ENCODE peak calls at places on chromosomes 11 and 22, in eight cellular contexts. V is right lobe of liver; O is lower lobe of right lung; Z is ovary; U is esophagus squamous epithelium; N is prostate gland; S is upper lobe of right lung; L is CD8-positive, alpha-beta memory T cell. A is an unnamed sample.
A peak's percentile ranks its signal among the peaks of the same experiment; 100 is the strongest.

GRCh38 chr11:12693485-12694181 is 19.4 kb downstream of the TEAD1 start:
- DNase-seq in O (peak; percentile 50), Z (no peak), S (peak; percentile 71), N (peak; percentile 62), L (no peak), U (no peak), V (no peak), A (peak; percentile 65)

GRCh38 chr22:45577746-45578523 is 75.3 kb downstream of the FBLN1 start:
- DNase-seq in S (peak; percentile 92), Z (peak; percentile 89), L (peak; percentile 47), U (no peak), O (peak; percentile 89), N (peak; percentile 86), V (peak; percentile 84), A (peak; percentile 80)

GRCh38 chr11:107496011-107496410 is 38.4 kb upstream of the CWF19L2 start:
- DNase-seq in Z (no peak), V (no peak), U (no peak), L (no peak), N (no peak), O (no peak), S (no peak), A (no peak)

GRCh38 chr11:113645593-113646349 is 60.3 kb downstream of the TMPRSS5 start:
- DNase-seq in V (no peak), Z (no peak), L (no peak), N (no peak), O (no peak), U (no peak), S (no peak), A (no peak)

GRCh38 chr22:40044870-40045834 is 50.4 kb downstream of the FAM83F start:
- DNase-seq in V (peak; percentile 80), S (peak; percentile 83), N (no peak), U (no peak), L (peak; percentile 82), Z (peak; percentile 75), O (peak; percentile 73), A (peak; percentile 82)

GRCh38 chr22:30275625-30276024 is 9.0 kb upstream of the OSM start:
- DNase-seq in S (no peak), U (no peak), O (no peak), N (no peak), V (no peak), Z (no peak), L (no peak), A (no peak)

GRCh38 chr11:86138958-86139357 is 70.1 kb upstream of the PICALM start:
- DNase-seq in U (no peak), Z (no peak), L (no peak), S (no peak), O (no peak), V (no peak), N (no peak), A (no peak)

GRCh38 chr22:25148149-25148691 is 51.4 kb upstream of the CRYBB3 start:
- DNase-seq in L (no peak), S (no peak), N (peak; percentile 86), V (peak; percentile 84), Z (peak; percentile 46), U (no peak), O (no peak), A (peak; percentile 34)

GRCh38 chr11:108733479-108734116 is 68.7 kb downstream of the DDX10 start:
- DNase-seq in U (no peak), S (no peak), V (no peak), L (no peak), O (no peak), Z (no peak), N (no peak), A (no peak)

GRCh38 chr22:49487950-49488349 is 339.7 kb downstream of the BRD1 start:
- DNase-seq in S (no peak), Z (no peak), L (no peak), V (no peak), U (no peak), O (no peak), N (no peak), A (no peak)
- H3K9me3 ChIP-seq in S (no peaks in the 10 kb centered on the region), Z (no peaks in the 10 kb centered on the region), L (no peaks in the 10 kb centered on the region), V (no peaks in the 10 kb centered on the region), U (no peaks in the 10 kb centered on the region), O (no peaks in the 10 kb centered on the region), N (no peaks in the 10 kb centered on the region), A (no peaks in the 10 kb centered on the region)

GRCh38 chr11:119317592-119318239 is 786 bp upstream of the MCAM start:
- DNase-seq in S (no peak), V (no peak), Z (no peak), O (no peak), U (no peak), L (no peak), N (no peak), A (no peak)
- H3K4me3 ChIP-seq in S (peak overlapping the region; percentile 57), V (no peak overlapping the region), Z (peak overlapping the region; percentile 51), O (peak overlapping the region; percentile 51), U (peak overlapping the region; percentile 50), L (no peak overlapping the region), N (no peak overlapping the region), A (peak overlapping the region; percentile 80)

DNA sequence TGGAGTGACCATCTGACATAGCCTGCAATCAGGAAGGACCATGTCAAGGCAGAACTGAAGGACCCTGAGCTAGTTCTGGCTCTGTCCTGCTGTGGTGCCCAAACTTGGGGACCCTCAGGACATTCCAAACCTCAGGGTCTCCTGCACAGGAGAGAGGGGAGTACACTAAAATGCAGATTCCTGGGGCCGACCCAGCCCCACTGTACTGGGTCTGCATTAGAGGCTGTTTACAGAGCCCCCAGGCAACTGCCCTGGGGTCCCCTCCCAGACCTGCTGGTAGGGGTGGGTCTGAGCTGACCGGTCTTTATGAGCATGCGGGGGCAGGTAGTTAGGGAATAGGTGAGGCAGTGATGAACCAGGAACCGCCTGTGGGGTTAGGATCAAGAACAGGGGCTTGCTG is 6.8 kb downstream of the TRPM5 start:
- DNase-seq in L (no peak), O (no peak), S (no peak), V (peak; percentile 26), N (no peak), Z (no peak), U (no peak), A (no peak)
- H3K27me3 ChIP-seq in L (no peaks in the 10 kb centered on the region), O (no peaks in the 10 kb centered on the region), S (no peaks in the 10 kb centered on the region), V (no peaks in the 10 kb centered on the region), N (no peaks in the 10 kb centered on the region), Z (no peaks in the 10 kb centered on the region), U (no peaks in the 10 kb centered on the region), A (no peaks in the 10 kb centered on the region)

GRCh38 chr22:49097966-49098365 is 729.7 kb downstream of the BRD1 start:
- DNase-seq in V (no peak), N (no peak), Z (no peak), O (peak; percentile 14), U (no peak), S (no peak), L (no peak), A (no peak)

GRCh38 chr22:49097171-49097925 is 730.3 kb downstream of the BRD1 start:
- DNase-seq in L (no peak), Z (no peak), U (no peak), S (no peak), V (peak; percentile 31), O (no peak), N (no peak), A (no peak)

GRCh38 chr22:49095366-49095765 is 732.3 kb downstream of the BRD1 start:
- DNase-seq in U (no peak), L (no peak), Z (no peak), S (no peak), N (no peak), O (peak; percentile 28), V (peak; percentile 39), A (no peak)

GRCh38 chr22:49094858-49095257 is 732.8 kb downstream of the BRD1 start:
- DNase-seq in L (no peak), O (peak; percentile 15), U (no peak), N (no peak), Z (no peak), S (no peak), V (peak; percentile 35), A (no peak)

GRCh38 chr22:49096476-49096875 is 731.2 kb downstream of the BRD1 start:
- DNase-seq in O (no peak), U (no peak), L (no peak), S (no peak), V (peak; percentile 31), N (no peak), Z (no peak), A (no peak)
- H3K9me3 ChIP-seq in O (no peaks in the 10 kb centered on the region), U (no peaks in the 10 kb centered on the region), L (no peaks in the 10 kb centered on the region), S (no peaks in the 10 kb centered on the region), V (no peaks in the 10 kb centered on the region), N (no peaks in the 10 kb centered on the region), Z (no peaks in the 10 kb centered on the region), A (no peaks in the 10 kb centered on the region)

A was measured in right cardiac atrium.